ENCODE peak calls at places on chromosomes 7 and 10, in nine cellular contexts. S, L, C, I, R, E, G, H and U are unnamed samples.

GRCh38 chr10:14074062-14074884 is 256.5 kb downstream of the FRMD4A start:
- DNase-seq in S (peak), L (peak), C (peak), I (no peak), R (peak), E (peak), G (peak), H (peak), U (peak)

GRCh38 chr7:140607441-140607989 is 33.1 kb downstream of the DENND2A start:
- DNase-seq in S (no peak), L (no peak), C (no peak), I (no peak), R (no peak), E (no peak), G (peak), H (peak), U (peak)

GRCh38 chr7:46256870-46257528 is 335.9 kb upstream of the IGFBP3 start:
- DNase-seq in S (no peak), L (no peak), C (no peak), I (no peak), R (no peak), E (no peak), G (peak), H (no peak), U (no peak)

GRCh38 chr7:125126376-125126775 is 196.8 kb upstream of the POT1 start:
- DNase-seq in S (no peak), L (no peak), C (no peak), I (no peak), R (no peak), E (no peak), G (peak), H (no peak), U (no peak)

GRCh38 chr7:48337012-48337621 is 165.9 kb downstream of the ABCA13 start:
- DNase-seq in S (peak), L (peak), C (peak), I (peak), R (no peak), E (no peak), G (peak), H (no peak), U (peak)

GRCh38 chr7:45088821-45089313 is at the start of gene NACAD:
- DNase-seq in S (peak), L (no peak), C (no peak), I (no peak), R (no peak), E (no peak), G (no peak), H (peak), U (peak)

GRCh38 chr7:157805716-157806115 is 468.9 kb downstream of the DNAJB6 start:
- DNase-seq in S (no peak), L (no peak), C (no peak), I (no peak), R (no peak), E (no peak), G (no peak), H (no peak), U (no peak)

GRCh38 chr10:100186253-100186780 is 488 bp upstream of the ERLIN1 start:
- DNase-seq in S (peak), L (peak), C (no peak), I (peak), R (peak), E (no peak), G (peak), H (peak), U (peak)

GRCh38 chr7:157676456-157677255 is 339.9 kb downstream of the DNAJB6 start:
- DNase-seq in S (no peak), L (no peak), C (no peak), I (no peak), R (no peak), E (no peak), G (no peak), H (no peak), U (no peak)

GRCh38 chr10:11837372-11838161 is 14.4 kb downstream of the PROSER2 start:
- DNase-seq in S (no peak), L (no peak), C (no peak), I (no peak), R (no peak), E (no peak), G (no peak), H (no peak), U (no peak)

GRCh38 chr10:110755781-110756180 is 111.6 kb downstream of the RBM20 start:
- DNase-seq in S (no peak), L (no peak), C (no peak), I (no peak), R (no peak), E (no peak), G (no peak), H (no peak), U (no peak)

GRCh38 chr7:118185163-118185860 is 1.3 kb downstream of the LSM8 start:
- DNase-seq in S (peak), L (no peak), C (no peak), I (no peak), R (no peak), E (peak), G (peak), H (no peak), U (no peak)

GRCh38 chr7:34165927-34166550 is 260.7 kb downstream of the BMPER start:
- DNase-seq in S (peak), L (peak), C (no peak), I (peak), R (no peak), E (no peak), G (peak), H (no peak), U (no peak)

DNA sequence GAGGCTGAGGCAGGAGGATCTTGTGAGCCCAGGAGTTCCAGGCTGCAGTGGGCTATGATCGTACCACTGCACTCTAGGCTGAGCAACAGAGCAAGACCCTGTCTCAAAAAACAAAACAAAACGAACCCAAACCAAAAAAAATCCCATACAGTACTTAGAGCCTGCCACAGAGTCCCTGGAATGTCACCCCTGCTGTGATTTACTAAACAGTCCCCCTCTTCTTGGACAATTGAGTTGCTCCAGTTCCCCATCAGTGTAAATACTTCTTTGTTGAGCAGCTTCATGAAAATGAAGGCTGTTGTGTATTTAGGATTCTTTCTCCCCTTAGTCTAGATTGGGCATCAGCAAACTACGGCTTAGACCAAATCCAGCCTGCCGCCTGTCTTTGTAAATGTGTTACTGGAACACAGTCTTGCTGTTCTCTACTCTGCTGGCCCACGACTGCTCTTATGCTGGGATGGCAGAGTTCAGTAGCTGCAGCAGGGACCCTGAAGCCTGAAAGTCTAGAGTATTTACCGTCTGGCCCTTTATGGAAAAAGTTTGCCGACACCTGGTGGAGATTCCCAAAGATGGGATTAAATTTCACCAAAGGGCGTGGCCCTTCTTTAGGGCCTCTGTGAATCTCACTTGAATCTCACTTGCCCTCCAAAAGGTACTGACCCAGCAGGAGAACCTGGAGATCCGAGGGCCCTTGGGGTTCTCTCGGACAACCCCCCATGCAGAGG is 57.8 kb downstream of the PALD1 start:
- DNase-seq in S (no peak), L (no peak), C (no peak), I (no peak), R (no peak), E (no peak), G (no peak), H (no peak), U (no peak)
- TF ChIP-seq CTCF in S (no peak), L (no peak), C (no peak), I (no peak), R (no peak), E (no peak), G (no peak), H (no peak), U (no peak)

GRCh38 chr10:17228081-17229015 is at the start of gene VIM:
- DNase-seq in S (peak), L (peak), C (peak), I (peak), R (peak), E (no peak), G (peak), H (peak), U (peak)

GRCh38 chr10:17229967-17230682 is 2.1 kb downstream of the VIM start:
- DNase-seq in S (peak), L (peak), C (peak), I (peak), R (peak), E (no peak), G (peak), H (peak), U (peak)

GRCh38 chr10:17227367-17228080 is 517 bp upstream of the VIM start:
- DNase-seq in S (peak), L (peak), C (no peak), I (no peak), R (no peak), E (no peak), G (peak), H (no peak), U (no peak)

GRCh38 chr10:17229016-17229716 is 1.1 kb downstream of the VIM start:
- DNase-seq in S (peak), L (peak), C (peak), I (peak), R (peak), E (no peak), G (peak), H (peak), U (peak)

DNA sequence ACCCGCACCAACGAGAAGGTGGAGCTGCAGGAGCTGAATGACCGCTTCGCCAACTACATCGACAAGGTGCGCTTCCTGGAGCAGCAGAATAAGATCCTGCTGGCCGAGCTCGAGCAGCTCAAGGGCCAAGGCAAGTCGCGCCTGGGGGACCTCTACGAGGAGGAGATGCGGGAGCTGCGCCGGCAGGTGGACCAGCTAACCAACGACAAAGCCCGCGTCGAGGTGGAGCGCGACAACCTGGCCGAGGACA is 1.6 kb downstream of the VIM start:
- DNase-seq in S (no peak), L (peak), C (no peak), I (peak), R (no peak), E (no peak), G (peak), H (no peak), U (no peak)
- TF ChIP-seq CTCF in S (no peak), L (no peak), C (no peak), I (no peak), R (no peak), E (no peak), G (no peak), H (no peak), U (no peak)

DNA sequence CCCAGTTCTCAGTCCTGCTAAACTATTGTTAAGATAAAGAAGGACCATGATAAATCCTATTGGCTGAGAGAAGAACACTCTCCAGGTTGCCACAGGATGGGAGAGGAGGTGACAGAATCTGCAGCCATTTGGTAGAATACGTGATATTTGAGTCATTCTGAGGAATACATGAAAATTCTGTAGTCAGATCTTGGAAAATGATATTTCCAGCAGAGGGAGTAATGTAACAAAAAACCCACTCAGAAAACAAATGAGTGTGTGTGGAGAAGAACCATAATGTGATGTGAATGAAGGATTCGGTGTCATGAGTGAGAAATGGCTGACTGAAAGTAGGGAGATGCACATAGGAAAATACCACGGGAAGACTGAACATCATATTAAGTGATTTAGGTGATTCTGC is 128.5 kb upstream of the PFKP start:
- DNase-seq in S (no peak), L (peak), C (no peak), I (no peak), R (no peak), E (no peak), G (peak), H (no peak), U (no peak)
- TF ChIP-seq CTCF in S (peak), L (peak), C (no peak), I (no peak), R (no peak), E (no peak), G (peak), H (peak), U (no peak)

GRCh38 chr10:112687647-112688046 is 240.6 kb downstream of the VTI1A start:
- DNase-seq in S (peak), L (peak), C (peak), I (no peak), R (no peak), E (no peak), G (peak), H (no peak), U (peak)

GRCh38 chr10:112689327-112689726 is 242.3 kb downstream of the VTI1A start:
- DNase-seq in S (peak), L (peak), C (no peak), I (peak), R (no peak), E (no peak), G (peak), H (no peak), U (no peak)
- TF ChIP-seq CTCF in S (peak), L (peak), C (no peak), I (peak), R (no peak), E (peak), G (peak), H (peak), U (no peak)

DNA sequence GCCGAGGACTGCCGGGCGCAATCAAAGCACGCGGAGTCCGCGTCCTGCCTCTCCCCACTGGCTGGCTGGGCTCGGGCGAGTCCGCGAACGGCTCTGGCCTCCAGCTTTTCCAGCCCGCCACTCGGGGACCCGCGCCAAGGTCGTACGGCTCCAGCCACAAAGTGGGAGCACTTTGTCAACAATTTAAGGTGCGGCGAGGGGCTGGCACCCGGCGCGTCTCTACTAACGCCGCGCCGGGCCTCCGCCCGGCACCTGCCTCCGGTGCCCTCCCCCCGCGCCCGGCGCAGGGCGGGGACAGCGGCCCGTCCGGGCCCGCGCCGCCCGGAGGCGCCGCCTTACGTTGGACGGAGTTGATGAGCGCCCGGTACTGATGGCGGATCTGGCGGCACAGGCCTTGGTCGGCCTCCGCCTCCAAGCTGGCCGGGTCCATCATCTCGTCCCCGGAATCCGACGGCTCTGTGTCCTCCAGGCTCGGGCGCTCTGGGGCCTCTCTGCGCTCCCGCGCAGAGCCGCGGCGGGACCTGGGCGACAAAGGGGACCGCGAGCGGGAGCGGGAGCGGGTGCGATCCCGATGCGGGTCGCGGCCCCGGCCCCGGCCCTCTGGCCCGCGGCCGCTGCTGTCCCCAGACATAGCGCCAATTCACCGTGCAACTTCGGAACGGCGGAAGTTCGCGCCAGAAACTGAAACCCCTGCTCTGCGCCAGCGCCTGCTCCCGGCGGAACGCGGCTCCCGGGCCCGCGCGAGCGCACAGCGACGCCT is at the start of gene NSMCE4A:
- DNase-seq in S (peak), L (peak), C (peak), I (peak), R (peak), E (no peak), G (peak), H (peak), U (peak)
- TF ChIP-seq CTCF in S (peak), L (peak), C (no peak), I (no peak), R (no peak), E (peak), G (no peak), H (no peak), U (no peak)

GRCh38 chr7:134500406-134500805 is 27.0 kb upstream of the AKR1B10 start:
- DNase-seq in S (no peak), L (no peak), C (no peak), I (no peak), R (no peak), E (no peak), G (no peak), H (no peak), U (no peak)

GRCh38 chr7:134504660-134505164 is 22.7 kb upstream of the AKR1B10 start:
- DNase-seq in S (no peak), L (no peak), C (no peak), I (no peak), R (no peak), E (no peak), G (peak), H (no peak), U (no peak)

GRCh38 chr7:134502463-134502862 is 24.9 kb upstream of the AKR1B10 start:
- DNase-seq in S (no peak), L (no peak), C (peak), I (no peak), R (no peak), E (no peak), G (peak), H (no peak), U (peak)

GRCh38 chr7:134502972-134503371 is 24.4 kb upstream of the AKR1B10 start:
- DNase-seq in S (no peak), L (no peak), C (no peak), I (no peak), R (no peak), E (no peak), G (no peak), H (no peak), U (no peak)

DNA sequence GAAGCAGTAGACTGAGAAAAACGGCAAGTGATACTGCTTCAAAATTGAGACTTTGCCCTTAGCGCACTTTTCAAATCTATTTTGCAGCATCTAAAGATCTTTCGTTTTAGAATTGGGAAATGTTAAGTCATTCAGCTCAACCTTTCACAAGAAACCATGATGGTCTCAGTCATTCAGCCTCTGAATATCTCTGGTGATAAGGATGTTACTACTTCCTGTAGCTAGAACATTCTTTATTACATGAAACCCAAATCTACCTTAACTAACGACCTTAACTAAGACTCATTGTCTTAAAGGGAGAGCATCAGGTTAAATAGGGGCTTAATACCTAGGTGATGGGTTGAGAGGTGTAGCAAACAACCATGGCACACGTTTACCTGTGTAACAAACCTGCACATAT is 26.4 kb upstream of the AKR1B10 start:
- DNase-seq in S (no peak), L (no peak), C (no peak), I (no peak), R (no peak), E (no peak), G (no peak), H (no peak), U (no peak)
- TF ChIP-seq CTCF in S (no peak), L (no peak), C (no peak), I (no peak), R (no peak), E (no peak), G (no peak), H (no peak), U (no peak)